ENCODE peak calls at places on chromosomes 1 and 21, in seven cellular contexts. One of them, this sample, is unnamed.

GRCh38 chr1:61647142-61647541 is 77.8 kb downstream of the TM2D1 start:
- DNase-seq in glutamatergic neuron: no peak
- DNase-seq in body of pancreas: no peak
- DNase-seq in activated CD8-positive, alpha-beta T cell treated with anti-CD3 and anti-CD28 coated beads for 36 hours: no peak
- DNase-seq in lower lobe of right lung: no peak
- DNase-seq in transverse colon: no peak
- DNase-seq in IMR-90: no peak
- DNase-seq in this sample: no peak

GRCh38 chr1:217660353-217661062 is 29.4 kb downstream of the SPATA17 start:
- DNase-seq in glutamatergic neuron: no peak
- DNase-seq in body of pancreas: no peak
- DNase-seq in activated CD8-positive, alpha-beta T cell treated with anti-CD3 and anti-CD28 coated beads for 36 hours: peak
- DNase-seq in lower lobe of right lung: no peak
- DNase-seq in transverse colon: no peak
- DNase-seq in IMR-90: peak
- DNase-seq in this sample: no peak

GRCh38 chr1:244497805-244498204 is 36.7 kb downstream of the CATSPERE start:
- DNase-seq in glutamatergic neuron: no peak
- DNase-seq in body of pancreas: no peak
- DNase-seq in activated CD8-positive, alpha-beta T cell treated with anti-CD3 and anti-CD28 coated beads for 36 hours: no peak
- DNase-seq in lower lobe of right lung: no peak
- DNase-seq in transverse colon: no peak
- DNase-seq in IMR-90: no peak
- DNase-seq in this sample: no peak

GRCh38 chr1:62241357-62242131 is 46.9 kb downstream of the L1TD1 start:
- DNase-seq in glutamatergic neuron: peak
- DNase-seq in body of pancreas: peak
- DNase-seq in activated CD8-positive, alpha-beta T cell treated with anti-CD3 and anti-CD28 coated beads for 36 hours: no peak
- DNase-seq in lower lobe of right lung: peak
- DNase-seq in transverse colon: peak
- DNase-seq in IMR-90: no peak
- DNase-seq in this sample: no peak

GRCh38 chr1:10646347-10646861 is 150.0 kb downstream of the CASZ1 start:
- DNase-seq in glutamatergic neuron: no peak
- DNase-seq in body of pancreas: no peak
- DNase-seq in activated CD8-positive, alpha-beta T cell treated with anti-CD3 and anti-CD28 coated beads for 36 hours: no peak
- DNase-seq in lower lobe of right lung: no peak
- DNase-seq in transverse colon: no peak
- DNase-seq in IMR-90: peak
- DNase-seq in this sample: no peak

GRCh38 chr1:221832617-221833016 is 90.7 kb upstream of the DUSP10 start:
- DNase-seq in glutamatergic neuron: no peak
- DNase-seq in body of pancreas: no peak
- DNase-seq in activated CD8-positive, alpha-beta T cell treated with anti-CD3 and anti-CD28 coated beads for 36 hours: no peak
- DNase-seq in lower lobe of right lung: no peak
- DNase-seq in transverse colon: no peak
- DNase-seq in IMR-90: no peak
- DNase-seq in this sample: no peak

GRCh38 chr1:43933386-43934278 is at the start of gene ARTN:
- DNase-seq in glutamatergic neuron: no peak
- DNase-seq in body of pancreas: peak
- DNase-seq in activated CD8-positive, alpha-beta T cell treated with anti-CD3 and anti-CD28 coated beads for 36 hours: no peak
- DNase-seq in lower lobe of right lung: no peak
- DNase-seq in transverse colon: peak
- DNase-seq in IMR-90: no peak
- DNase-seq in this sample: no peak

GRCh38 chr1:183209533-183210158 is 23.6 kb downstream of the LAMC2 start:
- DNase-seq in glutamatergic neuron: no peak
- DNase-seq in body of pancreas: no peak
- DNase-seq in activated CD8-positive, alpha-beta T cell treated with anti-CD3 and anti-CD28 coated beads for 36 hours: peak
- DNase-seq in lower lobe of right lung: no peak
- DNase-seq in transverse colon: no peak
- DNase-seq in IMR-90: peak
- DNase-seq in this sample: no peak

GRCh38 chr1:42944207-42944928 is 14.3 kb downstream of the SLC2A1 start:
- DNase-seq in glutamatergic neuron: no peak
- DNase-seq in body of pancreas: peak
- DNase-seq in activated CD8-positive, alpha-beta T cell treated with anti-CD3 and anti-CD28 coated beads for 36 hours: no peak
- DNase-seq in lower lobe of right lung: no peak
- DNase-seq in transverse colon: peak
- DNase-seq in IMR-90: no peak
- DNase-seq in this sample: no peak

GRCh38 chr21:15250384-15250783 is 185.6 kb upstream of the NRIP1 start:
- DNase-seq in glutamatergic neuron: no peak
- DNase-seq in body of pancreas: no peak
- DNase-seq in activated CD8-positive, alpha-beta T cell treated with anti-CD3 and anti-CD28 coated beads for 36 hours: no peak
- DNase-seq in lower lobe of right lung: no peak
- DNase-seq in transverse colon: no peak
- DNase-seq in IMR-90: peak
- DNase-seq in this sample: no peak

GRCh38 chr1:41914515-41914914 is 4.2 kb downstream of the HIVEP3 start:
- DNase-seq in glutamatergic neuron: no peak
- DNase-seq in body of pancreas: no peak
- DNase-seq in activated CD8-positive, alpha-beta T cell treated with anti-CD3 and anti-CD28 coated beads for 36 hours: no peak
- DNase-seq in lower lobe of right lung: no peak
- DNase-seq in transverse colon: no peak
- DNase-seq in IMR-90: no peak
- DNase-seq in this sample: no peak

GRCh38 chr1:110436635-110437034 is 14.3 kb upstream of the PROK1 start:
- DNase-seq in glutamatergic neuron: no peak
- DNase-seq in body of pancreas: no peak
- DNase-seq in activated CD8-positive, alpha-beta T cell treated with anti-CD3 and anti-CD28 coated beads for 36 hours: no peak
- DNase-seq in lower lobe of right lung: no peak
- DNase-seq in transverse colon: no peak
- DNase-seq in IMR-90: peak
- DNase-seq in this sample: peak

GRCh38 chr1:230049731-230050130 is 17.3 kb upstream of the GALNT2 start:
- DNase-seq in glutamatergic neuron: no peak
- DNase-seq in body of pancreas: no peak
- DNase-seq in activated CD8-positive, alpha-beta T cell treated with anti-CD3 and anti-CD28 coated beads for 36 hours: no peak
- DNase-seq in lower lobe of right lung: no peak
- DNase-seq in transverse colon: no peak
- DNase-seq in IMR-90: no peak
- DNase-seq in this sample: no peak

GRCh38 chr1:118396824-118397530 is 211.9 kb upstream of the SPAG17 start:
- DNase-seq in glutamatergic neuron: no peak
- DNase-seq in body of pancreas: peak
- DNase-seq in activated CD8-positive, alpha-beta T cell treated with anti-CD3 and anti-CD28 coated beads for 36 hours: no peak
- DNase-seq in lower lobe of right lung: no peak
- DNase-seq in transverse colon: no peak
- DNase-seq in IMR-90: no peak
- DNase-seq in this sample: no peak

GRCh38 chr1:3428899-3429298 is 25.6 kb upstream of the ARHGEF16 start:
- DNase-seq in glutamatergic neuron: no peak
- DNase-seq in body of pancreas: no peak
- DNase-seq in activated CD8-positive, alpha-beta T cell treated with anti-CD3 and anti-CD28 coated beads for 36 hours: no peak
- DNase-seq in lower lobe of right lung: no peak
- DNase-seq in transverse colon: no peak
- DNase-seq in IMR-90: no peak
- DNase-seq in this sample: no peak

GRCh38 chr1:162956922-162957321 is 95.9 kb upstream of the CCDC190 start:
- DNase-seq in glutamatergic neuron: no peak
- DNase-seq in body of pancreas: no peak
- DNase-seq in activated CD8-positive, alpha-beta T cell treated with anti-CD3 and anti-CD28 coated beads for 36 hours: no peak
- DNase-seq in lower lobe of right lung: no peak
- DNase-seq in transverse colon: no peak
- DNase-seq in IMR-90: peak
- DNase-seq in this sample: no peak

GRCh38 chr21:46000731-46001641 is 19.4 kb downstream of the COL6A1 start:
- DNase-seq in glutamatergic neuron: peak
- DNase-seq in body of pancreas: no peak
- DNase-seq in activated CD8-positive, alpha-beta T cell treated with anti-CD3 and anti-CD28 coated beads for 36 hours: peak
- DNase-seq in lower lobe of right lung: peak
- DNase-seq in transverse colon: peak
- DNase-seq in IMR-90: no peak
- DNase-seq in this sample: no peak

GRCh38 chr1:94623560-94624148 is 82.1 kb upstream of the F3 start:
- DNase-seq in glutamatergic neuron: no peak
- DNase-seq in body of pancreas: no peak
- DNase-seq in activated CD8-positive, alpha-beta T cell treated with anti-CD3 and anti-CD28 coated beads for 36 hours: no peak
- DNase-seq in lower lobe of right lung: no peak
- DNase-seq in transverse colon: no peak
- DNase-seq in IMR-90: no peak
- DNase-seq in this sample: no peak

DNA sequence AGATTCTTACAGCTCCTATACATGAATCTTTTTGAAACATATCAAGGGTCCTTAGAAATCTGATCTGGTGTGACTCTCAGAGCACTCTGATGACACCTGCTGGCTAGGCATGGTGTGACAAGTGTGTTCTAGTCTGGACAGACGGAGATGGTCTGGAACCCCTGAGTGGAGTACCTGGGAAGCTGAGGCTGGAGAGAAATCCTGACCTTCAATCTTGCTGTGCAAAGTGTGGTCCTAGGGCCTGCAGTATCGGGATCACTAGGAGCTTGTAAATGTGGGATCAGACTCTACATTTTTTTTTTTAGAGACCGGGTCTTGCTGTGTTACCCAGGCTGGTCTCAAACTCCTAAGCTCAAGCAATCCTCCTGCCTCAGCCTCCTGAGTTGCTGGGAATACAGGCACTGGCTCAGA is 78.6 kb upstream of the SOD1 start:
- DNase-seq in glutamatergic neuron: peak
- DNase-seq in body of pancreas: peak
- DNase-seq in activated CD8-positive, alpha-beta T cell treated with anti-CD3 and anti-CD28 coated beads for 36 hours: peak
- DNase-seq in lower lobe of right lung: peak
- DNase-seq in transverse colon: peak
- DNase-seq in IMR-90: peak
- DNase-seq in this sample: peak
- TF ChIP-seq CTCF in glutamatergic neuron: peak
- TF ChIP-seq CTCF in body of pancreas: peak
- TF ChIP-seq CTCF in activated CD8-positive, alpha-beta T cell treated with anti-CD3 and anti-CD28 coated beads for 36 hours: peak
- TF ChIP-seq CTCF in lower lobe of right lung: peak
- TF ChIP-seq CTCF in transverse colon: peak
- TF ChIP-seq CTCF in IMR-90: peak
- TF ChIP-seq CTCF in this sample: peak

DNA sequence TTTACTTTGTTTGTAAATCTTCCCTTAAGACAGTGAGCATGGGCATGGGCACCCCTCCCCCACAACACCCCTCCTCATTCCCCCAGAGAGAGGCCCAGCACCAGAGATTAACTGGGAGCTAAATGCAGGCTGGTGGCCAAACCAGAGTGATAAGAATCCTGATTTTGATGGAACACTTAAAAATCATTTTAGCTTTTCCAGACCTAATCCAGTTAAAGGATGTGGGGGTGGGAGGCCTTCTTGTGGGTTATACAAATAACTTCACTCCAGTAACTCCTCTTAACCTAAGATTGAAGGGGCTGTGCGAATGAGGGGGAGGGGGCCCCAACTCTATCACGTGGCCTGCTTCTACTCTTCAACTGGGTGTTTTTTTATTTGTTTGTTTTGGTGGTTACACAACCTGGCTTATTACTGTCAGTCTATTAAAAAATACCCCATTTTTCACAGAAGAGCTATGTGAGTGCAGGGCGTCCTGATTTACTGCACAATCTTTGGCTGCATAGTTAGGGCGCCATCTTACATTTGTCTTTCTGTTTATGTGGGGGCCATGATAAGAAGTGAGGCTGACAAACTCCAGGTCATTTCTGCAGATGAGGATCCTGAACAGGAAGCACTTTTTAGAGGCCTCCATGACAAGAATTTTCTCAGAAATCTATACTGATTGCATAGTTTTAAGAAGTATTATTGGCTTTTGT is 398.1 kb upstream of the LYPLAL1 start:
- DNase-seq in glutamatergic neuron: no peak
- DNase-seq in body of pancreas: no peak
- DNase-seq in activated CD8-positive, alpha-beta T cell treated with anti-CD3 and anti-CD28 coated beads for 36 hours: no peak
- DNase-seq in lower lobe of right lung: no peak
- DNase-seq in transverse colon: no peak
- DNase-seq in IMR-90: no peak
- DNase-seq in this sample: no peak
- TF ChIP-seq CTCF in glutamatergic neuron: no peak
- TF ChIP-seq CTCF in body of pancreas: no peak
- TF ChIP-seq CTCF in activated CD8-positive, alpha-beta T cell treated with anti-CD3 and anti-CD28 coated beads for 36 hours: no peak
- TF ChIP-seq CTCF in lower lobe of right lung: no peak
- TF ChIP-seq CTCF in transverse colon: no peak
- TF ChIP-seq CTCF in IMR-90: no peak
- TF ChIP-seq CTCF in this sample: no peak

GRCh38 chr1:48025076-48025475 is 27.9 kb upstream of the TRABD2B start:
- DNase-seq in glutamatergic neuron: no peak
- DNase-seq in body of pancreas: no peak
- DNase-seq in activated CD8-positive, alpha-beta T cell treated with anti-CD3 and anti-CD28 coated beads for 36 hours: no peak
- DNase-seq in lower lobe of right lung: no peak
- DNase-seq in transverse colon: no peak
- DNase-seq in IMR-90: no peak
- DNase-seq in this sample: no peak
- TF ChIP-seq CTCF in glutamatergic neuron: no peak
- TF ChIP-seq CTCF in body of pancreas: no peak
- TF ChIP-seq CTCF in activated CD8-positive, alpha-beta T cell treated with anti-CD3 and anti-CD28 coated beads for 36 hours: no peak
- TF ChIP-seq CTCF in lower lobe of right lung: no peak
- TF ChIP-seq CTCF in transverse colon: no peak
- TF ChIP-seq CTCF in IMR-90: no peak
- TF ChIP-seq CTCF in this sample: no peak

DNA sequence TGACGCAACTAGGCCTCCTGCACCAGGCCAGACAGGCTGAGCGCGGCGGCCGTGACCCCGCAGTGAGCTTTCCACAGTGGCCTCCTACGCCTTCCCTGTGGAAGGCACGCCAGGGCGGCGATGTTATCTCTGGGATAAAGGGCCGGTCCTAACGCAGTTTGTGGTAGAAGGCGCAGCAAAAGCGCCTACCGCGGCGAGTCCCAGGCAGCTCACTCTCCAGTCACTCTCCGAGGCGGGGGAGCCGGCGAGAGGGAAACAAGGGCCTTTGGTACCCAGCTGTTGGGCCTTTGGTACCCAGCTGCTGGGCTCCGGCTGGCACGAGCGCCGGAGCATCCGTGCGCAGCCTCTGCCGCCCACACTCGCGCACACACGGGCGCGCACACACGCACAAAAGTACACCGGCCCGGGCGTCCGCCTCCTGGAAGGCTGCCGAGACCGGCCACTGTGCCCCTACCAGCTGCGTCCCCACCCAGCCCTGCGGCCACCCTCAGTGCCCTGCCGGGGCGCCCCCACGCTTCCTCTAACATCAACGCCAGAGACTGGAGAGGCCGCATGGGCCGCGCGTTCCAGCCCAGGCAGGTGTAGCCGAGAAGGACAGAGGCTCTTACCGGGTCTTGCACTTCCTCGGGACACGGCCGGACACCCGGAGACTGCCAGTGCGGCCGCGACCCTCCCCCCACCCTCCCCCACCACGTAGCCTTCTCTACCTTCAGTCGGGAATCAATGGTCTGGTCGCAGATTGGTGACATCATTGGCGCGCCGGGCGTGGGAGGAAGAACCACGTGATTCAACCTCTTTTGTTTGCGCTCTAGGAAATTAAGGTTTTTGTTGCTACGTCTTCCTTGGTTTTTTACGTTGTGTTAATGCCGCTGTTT is 19.5 kb upstream of the ADAR start:
- DNase-seq in glutamatergic neuron: peak
- DNase-seq in body of pancreas: peak
- DNase-seq in activated CD8-positive, alpha-beta T cell treated with anti-CD3 and anti-CD28 coated beads for 36 hours: peak
- DNase-seq in lower lobe of right lung: peak
- DNase-seq in transverse colon: peak
- DNase-seq in IMR-90: peak
- DNase-seq in this sample: peak
- TF ChIP-seq CTCF in glutamatergic neuron: no peak
- TF ChIP-seq CTCF in body of pancreas: no peak
- TF ChIP-seq CTCF in activated CD8-positive, alpha-beta T cell treated with anti-CD3 and anti-CD28 coated beads for 36 hours: no peak
- TF ChIP-seq CTCF in lower lobe of right lung: peak
- TF ChIP-seq CTCF in transverse colon: no peak
- TF ChIP-seq CTCF in IMR-90: no peak
- TF ChIP-seq CTCF in this sample: no peak